ENCODE peak calls at places on chromosomes 6 and 20, in five cellular contexts. B is Daoy, X is nucleus accumbens, F is fibroblast of the conjunctiva, Z is activated T-cell treated with anti-CD3 and anti-CD28 coated beads for 24 hours. G is an unnamed sample.

GRCh38 chr6:158303210-158303731 is 9.0 kb upstream of the TULP4 start:
- DNase-seq in B (no peak), X (no peak), F (no peak), Z (no peak), G (no peak)

GRCh38 chr20:61816606-61817005 is 249.1 kb downstream of the TAF4 start:
- DNase-seq in B (no peak), X (no peak), F (no peak), Z (no peak), G (no peak)

GRCh38 chr6:75283907-75284284 is 696 bp downstream of the TMEM30A start:
- DNase-seq in B (no peak), X (no peak), F (no peak), Z (no peak), G (no peak)

GRCh38 chr20:32110173-32110704 is 725 bp downstream of the TM9SF4 start:
- DNase-seq in B (no peak), X (no peak), F (no peak), Z (no peak), G (no peak)

GRCh38 chr6:41630946-41631345 is 7.3 kb upstream of the MDFI start:
- DNase-seq in B (no peak), X (no peak), F (no peak), Z (no peak), G (no peak)

GRCh38 chr6:56528412-56528841 is 114.3 kb downstream of the DST start:
- DNase-seq in B (peak), X (no peak), F (peak), Z (no peak), G (peak)

GRCh38 chr20:45949542-45950329 is 15.3 kb downstream of the PCIF1 start:
- DNase-seq in B (no peak), X (no peak), F (no peak), Z (no peak), G (no peak)

GRCh38 chr6:53984163-53984562 is 127.1 kb upstream of the MLIP start:
- DNase-seq in B (peak), X (no peak), F (peak), Z (no peak), G (peak)

GRCh38 chr6:16136536-16137450 is 7.9 kb downstream of the MYLIP start:
- DNase-seq in B (peak), X (no peak), F (peak), Z (peak), G (peak)

GRCh38 chr20:7180261-7181045 is 413.0 kb downstream of the BMP2 start:
- DNase-seq in B (no peak), X (no peak), F (peak), Z (no peak), G (no peak)

GRCh38 chr6:39040080-39040673 is 8.4 kb upstream of the GLP1R start:
- DNase-seq in B (no peak), X (no peak), F (no peak), Z (no peak), G (no peak)

GRCh38 chr20:56195946-56196345 is 52.6 kb upstream of the MC3R start:
- DNase-seq in B (no peak), X (no peak), F (no peak), Z (no peak), G (no peak)

GRCh38 chr6:74137910-74138309 is 441.9 kb downstream of the CD109 start:
- DNase-seq in B (no peak), X (no peak), F (peak), Z (no peak), G (no peak)

GRCh38 chr6:2448826-2449571 is 203.6 kb upstream of the GMDS start:
- DNase-seq in B (peak), X (no peak), F (peak), Z (no peak), G (peak)

GRCh38 chr6:44276667-44277640 is 6.7 kb downstream of the TMEM151B start:
- DNase-seq in B (no peak), X (no peak), F (no peak), Z (no peak), G (no peak)

GRCh38 chr6:99521557-99522286 is 6.5 kb upstream of the USP45 start:
- DNase-seq in B (peak), X (no peak), F (peak), Z (no peak), G (peak)

GRCh38 chr20:8363970-8364733 is 232.1 kb downstream of the PLCB1 start:
- DNase-seq in B (no peak), X (no peak), F (no peak), Z (no peak), G (no peak)

GRCh38 chr20:19815553-19815991 is 57.5 kb downstream of the RIN2 start:
- DNase-seq in B (peak), X (no peak), F (peak), Z (no peak), G (peak)

GRCh38 chr6:120354452-120355098 is 979.7 kb downstream of the TBC1D32 start:
- DNase-seq in B (peak), X (no peak), F (no peak), Z (no peak), G (peak)

GRCh38 chr6:43962458-43962857 is 164.8 kb downstream of the MRPL14 start:
- DNase-seq in B (no peak), X (no peak), F (no peak), Z (no peak), G (peak)

GRCh38 chr6:21593927-21594421 is 423 bp downstream of the SOX4 start:
- DNase-seq in B (peak), X (no peak), F (no peak), Z (peak), G (no peak)

G was measured in RCC 7860.